ENCODE peak calls at places on chromosomes 12 and 14, in five cellular contexts. I is A549, A is mammary epithelial cell, R is prostate gland, F is esophagus squamous epithelium. X is an unnamed sample.

GRCh38 chr12:11650279-11650696 is 814 bp downstream of the ETV6 start:
- DNase-seq in A (no peak), R (peak; percentile 19), F (no peak), I (no peak), X (no peak)

GRCh38 chr14:93759781-93760307 is 28.4 kb downstream of the PRIMA1 start:
- DNase-seq in I (no peak), R (peak; percentile 36), A (no peak), F (no peak), X (no peak)

GRCh38 chr12:97464241-97465011 is 1.8 kb downstream of the RMST start:
- DNase-seq in F (no peak), A (no peak), R (no peak), I (no peak), X (no peak)

GRCh38 chr12:103505371-103506236 is 9.8 kb upstream of the C12orf42 start:
- DNase-seq in F (no peak), R (no peak), I (no peak), A (peak; percentile 100), X (peak; percentile 83)

GRCh38 chr14:93832665-93833064 is 44.4 kb upstream of the PRIMA1 start:
- DNase-seq in F (no peak), A (no peak), R (peak; percentile 79), I (no peak), X (no peak)

GRCh38 chr12:76143343-76144252 is 59.1 kb upstream of the NAP1L1 start:
- DNase-seq in F (no peak), A (no peak), I (no peak), R (no peak), X (peak; percentile 42)

GRCh38 chr12:32568241-32568640 is 110.9 kb upstream of the DNM1L start:
- DNase-seq in F (no peak), A (peak; percentile 89), I (peak; percentile 61), R (no peak), X (no peak)

GRCh38 chr14:64926398-64926995 is 12.2 kb downstream of the CHURC1 start:
- DNase-seq in F (no peak), A (no peak), I (no peak), R (no peak), X (no peak)

GRCh38 chr12:62191747-62192485 is 68.3 kb upstream of the USP15 start:
- DNase-seq in F (no peak), I (peak; percentile 16), A (peak; percentile 66), R (no peak), X (peak; percentile 21)

GRCh38 chr14:70416322-70416716 is 571 bp downstream of the SYNJ2BP start:
- DNase-seq in I (peak; percentile 3), A (no peak), R (no peak), F (no peak), X (no peak)

GRCh38 chr12:121060149-121061001 is 21.3 kb upstream of the OASL start:
- DNase-seq in F (no peak), R (no peak), I (peak; percentile 76), A (no peak), X (peak; percentile 75)

GRCh38 chr12:27236498-27236897 is 7.6 kb upstream of the STK38L start:
- DNase-seq in A (peak; percentile 29), F (no peak), I (no peak), R (no peak), X (no peak)

GRCh38 chr12:50529345-50529744 is 24.6 kb downstream of the DIP2B start:
- DNase-seq in I (no peak), A (no peak), F (no peak), R (no peak), X (no peak)

GRCh38 chr12:124909831-124910560 is 4.5 kb downstream of the UBC start:
- DNase-seq in F (no peak), I (peak; percentile 82), R (no peak), A (peak; percentile 75), X (no peak)

GRCh38 chr14:87690076-87690661 is 302.8 kb downstream of the GALC start:
- DNase-seq in A (no peak), I (no peak), R (no peak), F (no peak), X (no peak)

GRCh38 chr12:6828671-6829531 is 694 bp downstream of the P3H3 start:
- DNase-seq in R (peak; percentile 46), F (no peak), A (no peak), I (peak; percentile 47), X (peak; percentile 68)

GRCh38 chr12:4148418-4149056 is 125.0 kb upstream of the CCND2 start:
- DNase-seq in F (peak; percentile 30), I (no peak), R (no peak), A (peak; percentile 39), X (no peak)

GRCh38 chr12:132560421-132560830 is 50.0 kb downstream of the LRCOL1 start:
- DNase-seq in A (peak; percentile 27), R (no peak), I (peak; percentile 39), F (no peak), X (peak; percentile 77)

GRCh38 chr12:130253866-130254265 is 83.8 kb upstream of the PIWIL1 start:
- DNase-seq in F (no peak), A (no peak), R (peak; percentile 37), I (no peak), X (no peak)

GRCh38 chr12:47942327-47943230 is 20.8 kb upstream of the TMEM106C start:
- DNase-seq in F (no peak), R (no peak), I (no peak), A (no peak), X (peak; percentile 61)

GRCh38 chr14:61188936-61189808 is 92.0 kb downstream of the TMEM30B start:
- DNase-seq in I (peak; percentile 74), R (peak; percentile 43), F (no peak), A (no peak), X (peak; percentile 70)
- TF ChIP-seq CTCF in I (peak; percentile 76), R (no peak), F (peak; percentile 49), A (peak; percentile 78), X (peak; percentile 30)

DNA sequence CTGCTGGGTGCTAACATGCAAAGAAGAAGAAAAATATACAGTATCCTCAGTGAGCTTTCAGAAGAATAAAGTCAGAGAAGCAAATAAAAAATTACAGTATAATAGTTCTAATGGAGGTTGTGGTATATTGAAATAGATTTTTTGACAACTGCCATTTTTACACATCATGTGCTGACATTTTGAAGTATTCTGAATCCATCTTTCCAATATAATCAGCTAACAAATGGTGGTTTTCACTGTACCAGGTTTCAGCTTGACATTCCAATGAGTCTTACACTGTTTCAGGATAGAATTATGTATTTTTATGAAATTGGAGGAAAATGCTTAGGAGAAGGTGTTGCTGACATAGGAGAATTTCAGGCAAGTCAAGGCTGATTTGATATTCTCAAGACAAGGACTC is 26.3 kb upstream of the TBC1D30 start:
- DNase-seq in I (no peak), R (no peak), F (no peak), A (no peak), X (no peak)
- TF ChIP-seq CTCF in I (no peak), R (no peak), F (no peak), A (no peak), X (no peak)

GRCh38 chr12:18454330-18454729 is 193.0 kb downstream of the PIK3C2G start:
- DNase-seq in A (no peak), R (no peak), I (no peak), F (no peak), X (no peak)

GRCh38 chr12:18456344-18456743 is 195.0 kb downstream of the PIK3C2G start:
- DNase-seq in R (no peak), I (no peak), F (no peak), A (no peak), X (no peak)

GRCh38 chr12:18462437-18462836 is 201.1 kb downstream of the PIK3C2G start:
- DNase-seq in A (no peak), F (no peak), R (peak; percentile 7), I (no peak), X (no peak)

GRCh38 chr12:18461738-18462137 is 200.4 kb downstream of the PIK3C2G start:
- DNase-seq in A (no peak), R (no peak), F (no peak), I (no peak), X (no peak)

DNA sequence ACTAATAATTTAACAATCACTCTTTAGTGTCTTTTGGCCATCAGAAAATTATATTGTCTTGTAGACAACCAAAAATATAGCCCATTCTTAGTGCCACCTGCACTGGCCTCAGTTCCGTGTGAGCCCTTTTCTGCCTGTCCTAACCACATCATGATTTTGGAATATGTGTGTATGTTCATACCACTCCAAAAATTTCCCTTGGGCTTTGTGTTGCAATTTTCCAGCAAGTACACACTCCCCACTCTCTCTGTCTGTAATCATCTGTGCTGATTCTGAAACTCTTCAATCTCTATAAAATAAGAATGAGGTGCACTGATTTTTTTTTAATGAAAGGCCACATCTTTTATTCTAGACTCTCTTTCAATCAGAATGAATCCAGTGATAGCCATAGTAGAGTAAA is 196.0 kb downstream of the PIK3C2G start:
- DNase-seq in A (no peak), R (no peak), F (no peak), I (no peak), X (no peak)
- TF ChIP-seq CTCF in A (no peak), R (no peak), F (no peak), I (no peak), X (no peak)

DNA sequence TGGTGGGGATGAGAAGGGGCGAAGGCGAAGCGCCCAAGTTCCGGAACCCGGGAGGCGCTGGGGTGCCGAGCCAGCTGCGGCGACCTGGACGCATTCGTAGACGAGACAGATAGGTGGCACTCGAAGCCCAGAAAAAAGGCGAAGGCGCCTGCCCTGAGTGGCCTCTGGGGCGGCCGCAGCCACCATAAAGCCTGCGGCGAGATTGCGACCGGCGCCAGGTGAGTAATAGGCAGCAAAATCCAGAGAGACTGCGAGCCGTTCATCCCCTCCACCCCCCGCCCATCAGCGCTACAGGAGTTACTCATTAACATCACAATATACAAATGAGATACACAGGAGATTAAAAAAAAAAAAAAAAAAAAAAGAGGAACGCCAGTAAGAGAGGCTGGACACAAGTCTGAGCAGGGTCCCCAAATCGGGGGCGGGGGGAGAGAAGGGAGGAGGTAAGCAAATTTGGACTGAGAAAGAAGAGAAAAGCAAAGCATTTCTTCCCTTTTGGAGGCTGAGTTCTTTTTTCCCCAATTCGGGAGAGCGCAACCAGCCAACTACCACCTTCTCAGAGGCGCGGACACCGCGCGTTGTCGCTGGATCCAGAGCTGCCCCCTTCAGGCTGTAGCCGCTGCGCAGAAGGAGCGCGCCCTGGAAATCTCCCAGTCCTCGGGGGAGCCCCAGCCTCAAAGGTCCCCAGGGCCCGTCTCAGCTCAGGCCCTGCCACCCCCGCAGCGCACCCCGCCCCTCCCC is 15.7 kb downstream of the TBX3 start:
- DNase-seq in A (peak; percentile 91), F (no peak), R (peak; percentile 94), I (peak; percentile 91), X (peak; percentile 70)
- TF ChIP-seq CTCF in A (peak; percentile 69), F (peak; percentile 57), R (peak; percentile 43), I (peak; percentile 63), X (peak; percentile 15)

GRCh38 chr12:109677323-109677722 is 36.3 kb upstream of the FAM222A start:
- DNase-seq in F (no peak), R (no peak), A (no peak), I (no peak), X (no peak)
- TF ChIP-seq CTCF in F (no peak), R (no peak), A (no peak), I (no peak), X (no peak)

GRCh38 chr14:78164226-78164853 is 5.8 kb upstream of the NRXN3 start:
- DNase-seq in I (peak; percentile 48), A (no peak), R (no peak), F (no peak), X (peak; percentile 25)
- TF ChIP-seq CTCF in I (peak; percentile 49), A (peak; percentile 45), R (no peak), F (no peak), X (peak; percentile 25)

X was measured in GM20000.